ENCODE peak calls at places on chromosome 4, in ten cellular contexts. I is stomach; X is HepG2; V is HAP-1; Q is ovary; Z is kidney; G is psoas muscle; R is effector memory CD4-positive, alpha-beta T cell; A is lung; O is breast epithelium. H is an unnamed sample.

GRCh38 chr4:153465583-153465921 is 608 bp upstream of the TMEM131L start:
- DNase-seq in I (peak; percentile 41), X (peak; percentile 37), V (peak; percentile 64), Q (peak; percentile 65), Z (peak; percentile 83), G (peak; percentile 49), R (peak; percentile 26), A (peak; percentile 41), O (no peak), H (peak; percentile 85)

GRCh38 chr4:124262211-124263179 is 450.0 kb downstream of the ANKRD50 start:
- DNase-seq in I (peak; percentile 50), X (peak; percentile 53), V (peak; percentile 83), Q (peak; percentile 73), Z (no peak), G (peak; percentile 25), R (no peak), A (peak; percentile 72), O (peak; percentile 53), H (no peak)

GRCh38 chr4:37757705-37758104 is 68.8 kb upstream of the PGM2 start:
- DNase-seq in I (no peak), X (no peak), V (no peak), Q (no peak), Z (no peak), G (no peak), R (no peak), A (no peak), O (no peak), H (no peak)

GRCh38 chr4:115824630-115825029 is 711.2 kb upstream of the NDST4 start:
- DNase-seq in I (no peak), X (no peak), V (no peak), Q (no peak), Z (no peak), G (no peak), R (no peak), A (no peak), O (no peak), H (no peak)

GRCh38 chr4:155522201-155522600 is 144.4 kb upstream of the GUCY1A1 start:
- DNase-seq in I (no peak), X (no peak), V (no peak), Q (no peak), Z (no peak), G (no peak), R (no peak), A (no peak), O (no peak), H (no peak)

GRCh38 chr4:82428969-82429727 is 1.1 kb downstream of the HNRNPDL start:
- DNase-seq in I (peak; percentile 94), X (peak; percentile 76), V (peak; percentile 95), Q (peak; percentile 93), Z (peak; percentile 97), G (peak; percentile 93), R (peak; percentile 88), A (peak; percentile 92), O (peak; percentile 93), H (peak; percentile 57)

GRCh38 chr4:1351854-1352633 is 5.0 kb downstream of the UVSSA start:
- DNase-seq in I (peak; percentile 93), X (peak; percentile 52), V (peak; percentile 92), Q (peak; percentile 88), Z (peak; percentile 92), G (peak; percentile 85), R (peak; percentile 82), A (peak; percentile 90), O (peak; percentile 87), H (no peak)

GRCh38 chr4:94814237-94814636 is 56.5 kb downstream of the BMPR1B start:
- DNase-seq in I (no peak), X (no peak), V (no peak), Q (no peak), Z (no peak), G (no peak), R (no peak), A (no peak), O (no peak), H (no peak)

GRCh38 chr4:34619531-34620109 is 1624.7 kb downstream of the ARAP2 start:
- DNase-seq in I (no peak), X (no peak), V (peak; percentile 31), Q (no peak), Z (no peak), G (no peak), R (no peak), A (no peak), O (no peak), H (no peak)

GRCh38 chr4:54320826-54321320 is 91.8 kb downstream of the PDGFRA start:
- DNase-seq in I (no peak), X (no peak), V (no peak), Q (no peak), Z (no peak), G (no peak), R (no peak), A (no peak), O (no peak), H (no peak)

GRCh38 chr4:119479180-119479814 is 149.3 kb downstream of the PDE5A start:
- DNase-seq in I (no peak), X (no peak), V (no peak), Q (no peak), Z (no peak), G (no peak), R (no peak), A (no peak), O (no peak), H (no peak)

GRCh38 chr4:159006202-159006601 is 96.7 kb upstream of the RAPGEF2 start:
- DNase-seq in I (no peak), X (peak; percentile 88), V (no peak), Q (no peak), Z (no peak), G (no peak), R (no peak), A (no peak), O (no peak), H (no peak)

GRCh38 chr4:14853186-14853946 is 148.9 kb upstream of the CPEB2 start:
- DNase-seq in I (no peak), X (no peak), V (peak; percentile 66), Q (no peak), Z (no peak), G (no peak), R (no peak), A (no peak), O (peak; percentile 53), H (no peak)

GRCh38 chr4:180913750-180914149 is 1329.5 kb upstream of the TENM3 start:
- DNase-seq in I (no peak), X (no peak), V (peak; percentile 67), Q (no peak), Z (no peak), G (no peak), R (no peak), A (no peak), O (no peak), H (no peak)

GRCh38 chr4:112979881-112980421 is 69.5 kb upstream of the ANK2 start:
- DNase-seq in I (no peak), X (no peak), V (no peak), Q (no peak), Z (peak; percentile 69), G (no peak), R (no peak), A (no peak), O (no peak), H (no peak)

GRCh38 chr4:28686618-28687017 is 1826.0 kb downstream of the STIM2 start:
- DNase-seq in I (peak; percentile 32), X (peak; percentile 8), V (peak; percentile 77), Q (no peak), Z (no peak), G (no peak), R (no peak), A (no peak), O (no peak), H (no peak)

GRCh38 chr4:107950746-107951540 is 19.6 kb downstream of the CYP2U1 start:
- DNase-seq in I (no peak), X (no peak), V (no peak), Q (no peak), Z (no peak), G (no peak), R (no peak), A (no peak), O (no peak), H (no peak)

GRCh38 chr4:107951551-107951950 is 20.2 kb downstream of the CYP2U1 start:
- DNase-seq in I (no peak), X (no peak), V (no peak), Q (no peak), Z (no peak), G (no peak), R (no peak), A (no peak), O (no peak), H (no peak)

GRCh38 chr4:107945809-107946208 is 14.5 kb downstream of the CYP2U1 start:
- DNase-seq in I (no peak), X (no peak), V (no peak), Q (no peak), Z (no peak), G (no peak), R (no peak), A (no peak), O (no peak), H (no peak)
- H3K36me3 ChIP-seq in I (peaks cover 58% of the 10 kb centered on the region), X (no peaks in the 10 kb centered on the region), V (peaks cover 3% of the 10 kb centered on the region), Q (no peaks in the 10 kb centered on the region), Z (peaks cover 4% of the 10 kb centered on the region), G (peaks cover 57% of the 10 kb centered on the region), R (no peaks in the 10 kb centered on the region), A (peaks cover 6% of the 10 kb centered on the region), O (no peaks in the 10 kb centered on the region), H (peaks cover 55% of the 10 kb centered on the region)

DNA sequence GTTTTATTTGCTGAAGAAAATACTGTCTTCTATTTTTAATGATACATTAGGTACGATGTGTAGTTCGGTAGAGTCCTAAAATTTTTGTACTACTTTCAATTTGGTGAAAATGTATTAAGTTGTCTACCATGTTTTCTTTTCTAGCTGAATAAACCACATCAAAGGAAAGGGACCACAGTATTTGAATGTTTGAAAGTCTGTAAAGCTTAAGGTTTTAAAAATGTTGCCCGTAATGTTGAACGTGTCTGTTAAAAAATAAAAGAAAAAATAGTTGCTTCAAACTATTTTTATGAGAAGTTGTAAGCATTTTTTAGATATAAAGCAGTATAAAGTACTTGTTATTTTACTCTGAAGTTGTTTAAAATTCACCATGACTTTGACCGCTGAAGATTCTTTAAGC is 3.2 kb downstream of the CDKN2AIP start:
- DNase-seq in I (no peak), X (no peak), V (no peak), Q (no peak), Z (no peak), G (no peak), R (no peak), A (no peak), O (no peak), H (no peak)
- H3K36me3 ChIP-seq in I (peaks cover 65% of the 10 kb centered on the region), X (peaks cover 14% of the 10 kb centered on the region), V (peaks cover 47% of the 10 kb centered on the region), Q (no peaks in the 10 kb centered on the region), Z (peaks cover 27% of the 10 kb centered on the region), G (peaks cover 52% of the 10 kb centered on the region), R (peaks cover 28% of the 10 kb centered on the region), A (peaks cover 14% of the 10 kb centered on the region), O (peaks cover 9% of the 10 kb centered on the region), H (peaks cover 50% of the 10 kb centered on the region)

DNA sequence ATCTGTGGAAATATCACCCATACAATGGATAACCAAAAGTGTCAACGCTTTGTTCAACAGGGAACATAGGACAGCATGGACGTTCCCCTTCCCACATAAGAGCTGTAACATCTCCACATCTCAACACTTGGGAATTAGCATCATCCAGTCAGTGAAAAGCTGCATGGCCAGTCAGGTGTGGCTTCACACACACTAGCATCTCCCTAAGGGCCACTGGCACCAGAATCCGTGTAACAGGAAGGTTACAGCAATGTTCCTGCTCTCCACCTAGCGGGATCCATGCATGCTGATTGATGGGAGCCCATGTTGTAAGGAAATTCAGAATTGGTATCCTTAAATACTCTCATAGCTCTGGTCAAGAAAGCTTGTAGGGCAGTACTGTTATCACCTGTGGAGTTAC is 78.8 kb downstream of the EVC2 start:
- DNase-seq in I (no peak), X (no peak), V (no peak), Q (no peak), Z (no peak), G (no peak), R (no peak), A (no peak), O (no peak), H (no peak)
- H3K36me3 ChIP-seq in I (peaks cover 96% of the 10 kb centered on the region), X (no peaks in the 10 kb centered on the region), V (no peaks in the 10 kb centered on the region), Q (no peaks in the 10 kb centered on the region), Z (peaks cover 10% of the 10 kb centered on the region), G (peaks cover 8% of the 10 kb centered on the region), R (no peaks in the 10 kb centered on the region), A (peaks cover 5% of the 10 kb centered on the region), O (peaks cover 34% of the 10 kb centered on the region), H (peaks cover 93% of the 10 kb centered on the region)

GRCh38 chr4:60926624-60927023 is 273.5 kb upstream of the ADGRL3 start:
- DNase-seq in I (no peak), X (no peak), V (no peak), Q (no peak), Z (no peak), G (no peak), R (no peak), A (no peak), O (no peak), H (no peak)
- H3K36me3 ChIP-seq in I (no peaks in the 10 kb centered on the region), X (no peaks in the 10 kb centered on the region), V (no peaks in the 10 kb centered on the region), Q (no peaks in the 10 kb centered on the region), Z (no peaks in the 10 kb centered on the region), G (no peaks in the 10 kb centered on the region), R (no peaks in the 10 kb centered on the region), A (no peaks in the 10 kb centered on the region), O (no peaks in the 10 kb centered on the region), H (no peaks in the 10 kb centered on the region)